ENCODE peak calls at places on chromosome 20, in six cellular contexts. R is cardiac septum, M is body of pancreas, J is fibroblast of pulmonary artery, L is SK-MEL-5, H is right cardiac atrium. K is an unnamed sample.

GRCh38 chr20:49505518-49505917 is 23.1 kb upstream of the KCNB1 start:
- DNase-seq in R (no peak), M (no peak), J (peak), L (no peak), H (peak), K (no peak)

GRCh38 chr20:35226126-35226774 is at the start of gene MMP24:
- DNase-seq in R (no peak), M (no peak), J (no peak), L (no peak), H (no peak), K (no peak)

GRCh38 chr20:4607287-4607713 is 114.4 kb upstream of the PRND start:
- DNase-seq in R (no peak), M (peak), J (peak), L (peak), H (no peak), K (no peak)

GRCh38 chr20:23086056-23086551 is at the start of gene CD93:
- DNase-seq in R (peak), M (no peak), J (peak), L (no peak), H (peak), K (no peak)

GRCh38 chr20:37726321-37726720 is 32.5 kb downstream of the CTNNBL1 start:
- DNase-seq in R (no peak), M (no peak), J (no peak), L (no peak), H (no peak), K (no peak)

GRCh38 chr20:64166712-64167615 is 2.7 kb downstream of the MYT1 start:
- DNase-seq in R (no peak), M (no peak), J (no peak), L (no peak), H (peak), K (no peak)

GRCh38 chr20:50546729-50547314 is 36.6 kb downstream of the PTPN1 start:
- DNase-seq in R (no peak), M (no peak), J (no peak), L (no peak), H (no peak), K (no peak)

GRCh38 chr20:50121858-50122271 is 8.9 kb upstream of the UBE2V1 start:
- DNase-seq in R (no peak), M (no peak), J (no peak), L (peak), H (no peak), K (no peak)

GRCh38 chr20:52529856-52530255 is 338.3 kb upstream of the ZFP64 start:
- DNase-seq in R (no peak), M (no peak), J (peak), L (no peak), H (no peak), K (no peak)

GRCh38 chr20:13718161-13718560 is 66.6 kb downstream of the ESF1 start:
- DNase-seq in R (no peak), M (no peak), J (no peak), L (no peak), H (no peak), K (no peak)

GRCh38 chr20:50930139-50931047 is 844 bp downstream of the ADNP start:
- DNase-seq in R (no peak), M (peak), J (no peak), L (no peak), H (peak), K (peak)

GRCh38 chr20:24257171-24257570 is 212.3 kb upstream of the SYNDIG1 start:
- DNase-seq in R (no peak), M (no peak), J (no peak), L (no peak), H (no peak), K (no peak)

GRCh38 chr20:40390654-40391053 is 298.4 kb downstream of the MAFB start:
- DNase-seq in R (no peak), M (no peak), J (no peak), L (no peak), H (no peak), K (no peak)

GRCh38 chr20:59120491-59120890 is 43.1 kb upstream of the ZNF831 start:
- DNase-seq in R (no peak), M (no peak), J (no peak), L (no peak), H (no peak), K (no peak)